ENCODE peak calls at places on chromosomes 12 and 14, in seven cellular contexts. U, R, C, N, D, P and G are unnamed samples.

GRCh38 chr12:8987589-8988205 is 1.6 kb upstream of the KLRG1 start:
- DNase-seq in R (no peak), D (no peak), U (no peak), C (no peak), N (no peak), P (no peak), G (no peak)

GRCh38 chr12:65300679-65301349 is 22.3 kb downstream of the MSRB3 start:
- DNase-seq in D (peak; percentile 55), P (no peak), R (no peak), N (no peak), C (peak; percentile 77), U (peak; percentile 67), G (no peak)

GRCh38 chr12:14773685-14774073 is 29.6 kb downstream of the WBP11 start:
- DNase-seq in P (no peak), R (no peak), U (no peak), D (no peak), N (no peak), C (no peak), G (no peak)

GRCh38 chr12:43336962-43337555 is 214.9 kb downstream of the ADAMTS20 start:
- DNase-seq in U (peak; percentile 40), C (peak; percentile 42), D (no peak), P (no peak), N (no peak), R (no peak), G (no peak)

GRCh38 chr14:74240794-74241610 is 1.8 kb downstream of the VSX2 start:
- DNase-seq in U (peak; percentile 42), N (no peak), C (peak; percentile 41), P (no peak), D (peak; percentile 47), R (no peak), G (no peak)

GRCh38 chr12:30613119-30613830 is 82.4 kb downstream of the IPO8 start:
- DNase-seq in C (no peak), P (no peak), N (no peak), D (no peak), R (no peak), U (no peak), G (no peak)

GRCh38 chr14:89165189-89165809 is 251.7 kb downstream of the FOXN3 start:
- DNase-seq in D (no peak), R (no peak), U (no peak), P (no peak), N (no peak), C (no peak), G (no peak)

GRCh38 chr12:128840862-128841468 is 12.3 kb upstream of the GLT1D1 start:
- DNase-seq in P (no peak), N (no peak), R (no peak), C (no peak), D (no peak), U (no peak), G (no peak)

GRCh38 chr12:10363922-10364838 is 25.7 kb downstream of the KLRK1 start:
- DNase-seq in D (no peak), N (no peak), U (peak; percentile 63), P (no peak), C (peak; percentile 30), R (no peak), G (peak; percentile 52)

GRCh38 chr12:53325539-53326061 is 4.2 kb upstream of the AAAS start:
- DNase-seq in N (no peak), D (peak; percentile 60), U (peak; percentile 32), R (no peak), P (no peak), C (peak; percentile 37), G (peak; percentile 91)

GRCh38 chr12:527241-527640 is 67.5 kb downstream of the B4GALNT3 start:
- DNase-seq in N (no peak), C (no peak), D (no peak), R (no peak), P (no peak), U (no peak), G (no peak)

GRCh38 chr12:32502693-32503510 is 103.5 kb downstream of the FGD4 start:
- DNase-seq in N (no peak), D (no peak), R (no peak), U (peak; percentile 16), P (no peak), C (no peak), G (no peak)

GRCh38 chr12:93913845-93914244 is 234.5 kb upstream of the PLXNC1 start:
- DNase-seq in P (no peak), N (no peak), U (no peak), D (no peak), R (no peak), C (no peak), G (no peak)

GRCh38 chr12:2976581-2976996 is 17.4 kb downstream of the TEAD4 start:
- DNase-seq in R (no peak), D (peak; percentile 67), P (no peak), C (no peak), N (no peak), U (peak; percentile 68), G (no peak)

GRCh38 chr12:131005161-131006035 is 51.7 kb downstream of the ADGRD1 start:
- DNase-seq in U (no peak), N (no peak), C (no peak), R (no peak), D (no peak), P (no peak), G (no peak)

GRCh38 chr14:31884776-31885379 is 192.2 kb upstream of the ARHGAP5 start:
- DNase-seq in R (no peak), N (no peak), P (no peak), D (no peak), C (no peak), U (peak; percentile 41), G (no peak)

GRCh38 chr12:43578782-43579181 is 26.8 kb upstream of the ADAMTS20 start:
- DNase-seq in C (no peak), U (peak; percentile 2), N (no peak), D (no peak), R (no peak), P (no peak), G (no peak)

GRCh38 chr12:19088576-19088975 is 41.0 kb upstream of the PLEKHA5 start:
- DNase-seq in P (no peak), R (no peak), C (no peak), N (no peak), D (no peak), U (no peak), G (no peak)

GRCh38 chr12:24954261-24954660 is 5.4 kb upstream of the BCAT1 start:
- DNase-seq in R (no peak), U (peak; percentile 82), C (no peak), P (no peak), N (no peak), D (no peak), G (no peak)

GRCh38 chr12:24950231-24950834 is 1.4 kb upstream of the BCAT1 start:
- DNase-seq in C (peak; percentile 46), D (no peak), P (no peak), R (no peak), N (no peak), U (peak; percentile 27), G (no peak)

GRCh38 chr12:24955389-24955788 is 6.5 kb upstream of the BCAT1 start:
- DNase-seq in N (no peak), U (no peak), R (no peak), D (no peak), P (no peak), C (no peak), G (no peak)

GRCh38 chr12:24948816-24949722 is at the start of gene BCAT1:
- DNase-seq in N (no peak), C (peak; percentile 67), P (peak; percentile 54), R (peak; percentile 89), U (peak; percentile 95), D (peak; percentile 86), G (peak; percentile 62)

DNA sequence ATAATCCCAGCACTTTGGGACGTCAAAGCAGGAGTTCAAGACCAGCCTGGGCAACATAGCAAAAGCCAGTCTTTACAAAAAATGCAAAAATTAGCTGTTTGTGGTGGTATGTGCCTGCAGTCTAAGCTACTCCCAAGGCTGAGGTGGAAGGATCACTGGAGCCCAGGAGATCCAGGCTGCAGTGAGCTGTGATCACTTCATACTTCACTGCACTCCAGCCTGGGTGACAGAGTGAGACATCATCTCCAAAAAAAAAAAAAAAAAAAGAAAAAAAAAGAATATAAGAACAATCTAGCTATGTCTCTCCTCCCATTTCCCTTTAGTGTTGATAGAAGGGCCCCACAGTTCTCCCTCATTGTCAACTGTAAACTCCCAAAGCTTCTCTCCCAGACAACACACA is 3.5 kb upstream of the BCAT1 start:
- DNase-seq in P (no peak), R (no peak), U (no peak), C (no peak), N (no peak), D (no peak), G (no peak)
- H3K27ac ChIP-seq in P (no peak overlapping the region), R (no peak overlapping the region), U (no peak overlapping the region), C (no peak overlapping the region), N (no peak overlapping the region), D (no peak overlapping the region), G (no peak overlapping the region)

DNA sequence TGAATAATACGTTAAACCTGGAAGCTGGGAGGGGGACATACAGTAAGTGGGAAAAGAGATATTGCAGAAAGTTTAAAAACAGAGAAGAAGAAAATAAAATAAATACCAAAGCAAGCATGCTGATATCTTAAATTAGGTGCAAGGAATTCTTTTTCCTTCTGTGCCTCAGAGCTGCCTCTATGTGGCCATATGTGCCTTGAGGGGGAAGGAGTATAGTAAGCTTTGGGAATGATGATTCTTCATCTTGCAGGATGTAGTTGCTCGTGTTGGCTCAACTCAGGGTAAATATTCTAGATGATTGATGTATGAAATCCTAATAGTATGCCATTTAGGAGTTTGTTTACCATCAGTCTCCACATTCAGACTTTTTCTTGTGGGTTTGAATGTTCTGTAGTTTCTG is 251.4 kb downstream of the RGS6 start:
- DNase-seq in C (no peak), D (no peak), U (no peak), N (no peak), P (no peak), R (no peak), G (no peak)
- H3K27ac ChIP-seq in C (no peak overlapping the region), D (no peak overlapping the region), U (no peak overlapping the region), N (no peak overlapping the region), P (no peak overlapping the region), R (no peak overlapping the region), G (no peak overlapping the region)

GRCh38 chr12:98823012-98823411 is 177.9 kb downstream of the APAF1 start:
- DNase-seq in D (no peak), R (no peak), P (no peak), U (no peak), C (no peak), N (no peak), G (no peak)

GRCh38 chr12:98830657-98831056 is 185.6 kb downstream of the APAF1 start:
- DNase-seq in N (no peak), U (no peak), P (no peak), D (no peak), R (no peak), C (no peak), G (no peak)

GRCh38 chr12:98828802-98829600 is 183.9 kb downstream of the APAF1 start:
- DNase-seq in C (no peak), R (no peak), N (no peak), P (no peak), D (no peak), U (no peak), G (no peak)
- H3K27ac ChIP-seq in C (no peak overlapping the region), R (no peak overlapping the region), N (no peak overlapping the region), P (no peak overlapping the region), D (no peak overlapping the region), U (no peak overlapping the region), G (peak overlapping the region; percentile 47)

GRCh38 chr14:80427101-80427500 is 215.8 kb upstream of the DIO2 start:
- DNase-seq in U (no peak), D (no peak), C (no peak), P (no peak), R (no peak), N (no peak), G (no peak)

GRCh38 chr14:80425686-80426085 is 214.4 kb upstream of the DIO2 start:
- DNase-seq in C (no peak), R (no peak), U (peak; percentile 32), P (no peak), N (no peak), D (no peak), G (no peak)

GRCh38 chr14:80428171-80428570 is 216.9 kb upstream of the DIO2 start:
- DNase-seq in C (no peak), R (no peak), U (peak; percentile 4), P (no peak), N (no peak), D (no peak), G (no peak)

GRCh38 chr14:80426686-80427085 is 215.4 kb upstream of the DIO2 start:
- DNase-seq in U (no peak), R (no peak), C (no peak), N (no peak), P (no peak), D (no peak), G (no peak)
- H3K27ac ChIP-seq in U (no peak overlapping the region), R (no peak overlapping the region), C (no peak overlapping the region), N (no peak overlapping the region), P (no peak overlapping the region), D (no peak overlapping the region), G (no peak overlapping the region)